ENCODE peak calls at places on chromosome 17, in nine cellular contexts. One of them, this sample, is unnamed.
A peak's percentile ranks its signal among the peaks of the same experiment; 100 is the strongest.

GRCh38 chr17:39573447-39574298 is 34.0 kb downstream of the NEUROD2 start:
- DNase-seq in fibroblast of the aortic adventitia: peak; percentile 54
- DNase-seq in substantia nigra: peak; percentile 35
- DNase-seq in GM20000: peak; percentile 78
- DNase-seq in myocyte: peak; percentile 71
- DNase-seq in Caco-2: peak; percentile 79
- DNase-seq in activated T-cell treated with anti-CD3 and anti-CD28 coated beads, Interleukin-2, amount 50 U/mL, for 4 hours: no peak
- DNase-seq in mesenchymal stem cell: peak; percentile 85
- DNase-seq in LHCN-M2: peak; percentile 50
- DNase-seq in this sample: no peak

GRCh38 chr17:8581002-8581658 is 49.4 kb downstream of the MYH10 start:
- DNase-seq in LHCN-M2: peak; percentile 6
- DNase-seq in myocyte: peak; percentile 5
- DNase-seq in mesenchymal stem cell: no peak
- DNase-seq in fibroblast of the aortic adventitia: no peak
- DNase-seq in substantia nigra: no peak
- DNase-seq in activated T-cell treated with anti-CD3 and anti-CD28 coated beads, Interleukin-2, amount 50 U/mL, for 4 hours: no peak
- DNase-seq in Caco-2: no peak
- DNase-seq in GM20000: peak; percentile 38
- DNase-seq in this sample: no peak

GRCh38 chr17:3025421-3026124 is 37.8 kb downstream of the OR1D5 start:
- DNase-seq in Caco-2: no peak
- DNase-seq in substantia nigra: no peak
- DNase-seq in fibroblast of the aortic adventitia: no peak
- DNase-seq in LHCN-M2: no peak
- DNase-seq in GM20000: no peak
- DNase-seq in activated T-cell treated with anti-CD3 and anti-CD28 coated beads, Interleukin-2, amount 50 U/mL, for 4 hours: no peak
- DNase-seq in myocyte: no peak
- DNase-seq in mesenchymal stem cell: no peak
- DNase-seq in this sample: peak; percentile 66

GRCh38 chr17:28335959-28336871 is 654 bp downstream of the TNFAIP1 start:
- DNase-seq in LHCN-M2: peak; percentile 74
- DNase-seq in Caco-2: peak; percentile 94
- DNase-seq in substantia nigra: no peak
- DNase-seq in myocyte: peak; percentile 89
- DNase-seq in activated T-cell treated with anti-CD3 and anti-CD28 coated beads, Interleukin-2, amount 50 U/mL, for 4 hours: peak; percentile 16
- DNase-seq in mesenchymal stem cell: peak; percentile 94
- DNase-seq in GM20000: peak; percentile 20
- DNase-seq in fibroblast of the aortic adventitia: peak; percentile 96
- DNase-seq in this sample: no peak

GRCh38 chr17:72266099-72266852 is 145.5 kb downstream of the SOX9 start:
- DNase-seq in LHCN-M2: no peak
- DNase-seq in mesenchymal stem cell: no peak
- DNase-seq in Caco-2: no peak
- DNase-seq in GM20000: no peak
- DNase-seq in substantia nigra: no peak
- DNase-seq in activated T-cell treated with anti-CD3 and anti-CD28 coated beads, Interleukin-2, amount 50 U/mL, for 4 hours: no peak
- DNase-seq in fibroblast of the aortic adventitia: no peak
- DNase-seq in myocyte: no peak
- DNase-seq in this sample: no peak

GRCh38 chr17:21537302-21537701 is 155.0 kb upstream of the KCNJ18 start:
- DNase-seq in substantia nigra: no peak
- DNase-seq in GM20000: no peak
- DNase-seq in fibroblast of the aortic adventitia: no peak
- DNase-seq in activated T-cell treated with anti-CD3 and anti-CD28 coated beads, Interleukin-2, amount 50 U/mL, for 4 hours: no peak
- DNase-seq in LHCN-M2: no peak
- DNase-seq in Caco-2: no peak
- DNase-seq in mesenchymal stem cell: no peak
- DNase-seq in myocyte: no peak
- DNase-seq in this sample: no peak

GRCh38 chr17:65601881-65602280 is 40.4 kb upstream of the AXIN2 start:
- DNase-seq in substantia nigra: no peak
- DNase-seq in mesenchymal stem cell: no peak
- DNase-seq in Caco-2: no peak
- DNase-seq in GM20000: no peak
- DNase-seq in fibroblast of the aortic adventitia: no peak
- DNase-seq in activated T-cell treated with anti-CD3 and anti-CD28 coated beads, Interleukin-2, amount 50 U/mL, for 4 hours: no peak
- DNase-seq in LHCN-M2: no peak
- DNase-seq in myocyte: no peak
- DNase-seq in this sample: no peak

GRCh38 chr17:42679492-42680330 is 1.9 kb downstream of the CCR10 start:
- DNase-seq in mesenchymal stem cell: peak; percentile 86
- DNase-seq in myocyte: peak; percentile 81
- DNase-seq in Caco-2: peak; percentile 93
- DNase-seq in LHCN-M2: peak; percentile 67
- DNase-seq in fibroblast of the aortic adventitia: peak; percentile 70
- DNase-seq in activated T-cell treated with anti-CD3 and anti-CD28 coated beads, Interleukin-2, amount 50 U/mL, for 4 hours: peak; percentile 66
- DNase-seq in GM20000: peak; percentile 89
- DNase-seq in substantia nigra: peak; percentile 58
- DNase-seq in this sample: no peak

GRCh38 chr17:40063034-40063765 is 435 bp downstream of the THRA start:
- DNase-seq in fibroblast of the aortic adventitia: no peak
- DNase-seq in activated T-cell treated with anti-CD3 and anti-CD28 coated beads, Interleukin-2, amount 50 U/mL, for 4 hours: no peak
- DNase-seq in GM20000: no peak
- DNase-seq in mesenchymal stem cell: peak; percentile 61
- DNase-seq in Caco-2: peak; percentile 76
- DNase-seq in LHCN-M2: no peak
- DNase-seq in myocyte: peak; percentile 45
- DNase-seq in substantia nigra: no peak
- DNase-seq in this sample: no peak

GRCh38 chr17:58329808-58330543 is 1.4 kb upstream of the TSPOAP1 start:
- DNase-seq in activated T-cell treated with anti-CD3 and anti-CD28 coated beads, Interleukin-2, amount 50 U/mL, for 4 hours: peak; percentile 27
- DNase-seq in myocyte: no peak
- DNase-seq in mesenchymal stem cell: no peak
- DNase-seq in substantia nigra: no peak
- DNase-seq in fibroblast of the aortic adventitia: no peak
- DNase-seq in GM20000: no peak
- DNase-seq in Caco-2: no peak
- DNase-seq in LHCN-M2: no peak
- DNase-seq in this sample: no peak

GRCh38 chr17:79595471-79595870 is 15.4 kb downstream of the RBFOX3 start:
- DNase-seq in myocyte: no peak
- DNase-seq in Caco-2: no peak
- DNase-seq in fibroblast of the aortic adventitia: no peak
- DNase-seq in activated T-cell treated with anti-CD3 and anti-CD28 coated beads, Interleukin-2, amount 50 U/mL, for 4 hours: no peak
- DNase-seq in mesenchymal stem cell: no peak
- DNase-seq in GM20000: no peak
- DNase-seq in LHCN-M2: no peak
- DNase-seq in substantia nigra: no peak
- DNase-seq in this sample: no peak

GRCh38 chr17:16322636-16323035 is 30.6 kb downstream of the CENPV start:
- DNase-seq in activated T-cell treated with anti-CD3 and anti-CD28 coated beads, Interleukin-2, amount 50 U/mL, for 4 hours: no peak
- DNase-seq in myocyte: peak; percentile 18
- DNase-seq in fibroblast of the aortic adventitia: peak; percentile 22
- DNase-seq in Caco-2: no peak
- DNase-seq in LHCN-M2: peak; percentile 84
- DNase-seq in mesenchymal stem cell: peak; percentile 87
- DNase-seq in GM20000: no peak
- DNase-seq in substantia nigra: no peak
- DNase-seq in this sample: no peak

GRCh38 chr17:78075545-78075944 is 53.0 kb downstream of the TMC6 start:
- DNase-seq in mesenchymal stem cell: no peak
- DNase-seq in GM20000: no peak
- DNase-seq in LHCN-M2: no peak
- DNase-seq in myocyte: peak; percentile 41
- DNase-seq in Caco-2: no peak
- DNase-seq in substantia nigra: no peak
- DNase-seq in activated T-cell treated with anti-CD3 and anti-CD28 coated beads, Interleukin-2, amount 50 U/mL, for 4 hours: no peak
- DNase-seq in fibroblast of the aortic adventitia: no peak
- DNase-seq in this sample: no peak

GRCh38 chr17:61254894-61255293 is 144.7 kb upstream of the TBX2 start:
- DNase-seq in substantia nigra: no peak
- DNase-seq in LHCN-M2: no peak
- DNase-seq in GM20000: no peak
- DNase-seq in Caco-2: no peak
- DNase-seq in mesenchymal stem cell: peak; percentile 45
- DNase-seq in myocyte: no peak
- DNase-seq in activated T-cell treated with anti-CD3 and anti-CD28 coated beads, Interleukin-2, amount 50 U/mL, for 4 hours: no peak
- DNase-seq in fibroblast of the aortic adventitia: peak; percentile 18
- DNase-seq in this sample: no peak

This sample was measured in chondrocyte.